ENCODE peak calls at places on chromosomes 1 and 21, in six cellular contexts. M, F, Z, R, J and H are unnamed samples.

GRCh38 chr1:164443166-164443565 is 115.8 kb upstream of the PBX1 start:
- DNase-seq in M (no peak), F (no peak), Z (no peak), R (no peak), J (no peak), H (no peak)

GRCh38 chr1:161092621-161093028 is 3.3 kb upstream of the NECTIN4 start:
- DNase-seq in M (no peak), F (no peak), Z (no peak), R (no peak), J (peak), H (peak)

GRCh38 chr1:19430121-19431068 is 54.9 kb downstream of the CAPZB start:
- DNase-seq in M (no peak), F (peak), Z (no peak), R (peak), J (no peak), H (peak)

GRCh38 chr21:32320726-32321125 is 22.1 kb downstream of the MRAP start:
- DNase-seq in M (no peak), F (no peak), Z (no peak), R (no peak), J (no peak), H (no peak)

GRCh38 chr21:41501919-41502318 is 6.0 kb downstream of the TMPRSS2 start:
- DNase-seq in M (no peak), F (no peak), Z (no peak), R (no peak), J (no peak), H (peak)

GRCh38 chr21:45640001-45640887 is 3.3 kb upstream of the PCBP3 start:
- DNase-seq in M (no peak), F (no peak), Z (no peak), R (no peak), J (peak), H (no peak)

GRCh38 chr1:18948913-18949688 is 7.4 kb downstream of the IFFO2 start:
- DNase-seq in M (no peak), F (no peak), Z (no peak), R (peak), J (no peak), H (no peak)

GRCh38 chr1:30720271-30721223 is 2.8 kb downstream of the MATN1 start:
- DNase-seq in M (no peak), F (no peak), Z (no peak), R (no peak), J (no peak), H (no peak)

GRCh38 chr1:94332952-94333351 is 85.2 kb upstream of the ABCD3 start:
- DNase-seq in M (no peak), F (no peak), Z (no peak), R (peak), J (no peak), H (no peak)

GRCh38 chr1:94334156-94334555 is 84.0 kb upstream of the ABCD3 start:
- DNase-seq in M (no peak), F (no peak), Z (no peak), R (no peak), J (no peak), H (no peak)

GRCh38 chr1:94335950-94336349 is 82.2 kb upstream of the ABCD3 start:
- DNase-seq in M (no peak), F (peak), Z (no peak), R (peak), J (peak), H (peak)

GRCh38 chr1:94335447-94335846 is 82.7 kb upstream of the ABCD3 start:
- DNase-seq in M (no peak), F (no peak), Z (no peak), R (no peak), J (no peak), H (no peak)

GRCh38 chr1:94334764-94335163 is 83.4 kb upstream of the ABCD3 start:
- DNase-seq in M (no peak), F (no peak), Z (no peak), R (no peak), J (no peak), H (no peak)
- TF ChIP-seq JUND in M (no peak), F (no peak), Z (no peak), R (no peak), J (no peak), H (no peak)

GRCh38 chr21:42594616-42595280 is 58.7 kb upstream of the PDE9A start:
- DNase-seq in M (no peak), F (no peak), Z (no peak), R (no peak), J (no peak), H (no peak)
- TF ChIP-seq JUND in M (no peak), F (no peak), Z (no peak), R (no peak), J (no peak), H (no peak)

DNA sequence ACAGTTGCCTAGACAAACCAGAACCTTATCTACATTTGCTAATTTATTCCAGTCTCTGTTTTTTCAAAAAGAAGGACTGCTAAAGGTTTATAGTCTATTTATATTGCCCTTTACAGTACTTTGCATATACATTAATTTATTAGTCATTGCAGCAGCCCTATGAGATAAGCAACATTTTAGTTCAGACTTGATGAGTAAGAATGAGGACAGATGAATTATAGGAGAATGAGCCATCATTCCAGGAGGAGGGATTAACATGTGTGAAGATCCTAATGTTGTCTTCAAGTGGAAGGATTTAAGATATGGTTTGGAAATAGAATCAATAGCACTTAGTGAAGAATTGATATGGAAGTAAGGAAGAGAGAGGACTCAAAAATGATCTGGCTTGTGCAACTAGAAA is 152.5 kb downstream of the KCTD3 start:
- DNase-seq in M (no peak), F (no peak), Z (no peak), R (no peak), J (no peak), H (no peak)
- TF ChIP-seq JUND in M (no peak), F (no peak), Z (no peak), R (no peak), J (no peak), H (no peak)

DNA sequence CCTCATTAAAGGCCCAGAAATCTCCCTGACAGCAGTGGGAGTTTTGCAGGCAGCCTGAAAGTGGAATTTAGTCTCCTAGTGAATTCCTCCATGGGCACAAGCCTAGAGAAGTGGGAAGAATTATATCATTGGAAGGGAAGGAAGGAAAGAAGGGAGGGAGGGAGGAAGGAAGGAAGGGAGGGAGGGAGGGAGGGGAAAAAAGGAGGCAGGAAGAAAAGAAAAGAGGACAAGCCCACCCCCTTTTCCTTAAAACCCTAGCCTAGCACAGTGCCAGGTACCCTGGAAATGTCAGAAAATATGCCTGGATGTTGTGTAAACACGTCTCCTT is 188.9 kb downstream of the PLPP3 start:
- DNase-seq in M (no peak), F (no peak), Z (no peak), R (no peak), J (no peak), H (no peak)
- TF ChIP-seq JUND in M (no peak), F (no peak), Z (no peak), R (no peak), J (no peak), H (no peak)